ENCODE peak calls at places on chromosomes 5 and 9, in nine cellular contexts. One of them, this sample, is unnamed.

GRCh38 chr9:3473402-3473801 is 52.4 kb downstream of the RFX3 start:
- DNase-seq in uterus: no peak
- DNase-seq in transverse colon: no peak
- DNase-seq in spleen: no peak
- DNase-seq in GM12891: no peak
- DNase-seq in body of pancreas: no peak
- DNase-seq in ovary: no peak
- DNase-seq in prostate gland: no peak
- DNase-seq in endothelial cell of umbilical vein: peak; percentile 24
- DNase-seq in this sample: no peak

GRCh38 chr5:33238826-33239670 is 201.7 kb upstream of the TARS1 start:
- DNase-seq in endothelial cell of umbilical vein: peak; percentile 49
- DNase-seq in prostate gland: no peak
- DNase-seq in uterus: no peak
- DNase-seq in body of pancreas: no peak
- DNase-seq in spleen: no peak
- DNase-seq in GM12891: no peak
- DNase-seq in transverse colon: no peak
- DNase-seq in ovary: no peak
- DNase-seq in this sample: no peak

GRCh38 chr5:118233601-118234000 is 754.7 kb downstream of the DTWD2 start:
- DNase-seq in body of pancreas: no peak
- DNase-seq in prostate gland: no peak
- DNase-seq in GM12891: no peak
- DNase-seq in ovary: no peak
- DNase-seq in transverse colon: no peak
- DNase-seq in endothelial cell of umbilical vein: no peak
- DNase-seq in spleen: no peak
- DNase-seq in uterus: no peak
- DNase-seq in this sample: no peak

GRCh38 chr5:132237670-132238069 is 10.0 kb upstream of the P4HA2 start:
- DNase-seq in spleen: peak; percentile 2
- DNase-seq in GM12891: no peak
- DNase-seq in ovary: no peak
- DNase-seq in uterus: peak; percentile 5
- DNase-seq in endothelial cell of umbilical vein: no peak
- DNase-seq in body of pancreas: peak; percentile 6
- DNase-seq in prostate gland: no peak
- DNase-seq in transverse colon: peak; percentile 1
- DNase-seq in this sample: no peak

GRCh38 chr5:38827525-38827924 is 18.3 kb upstream of the OSMR start:
- DNase-seq in transverse colon: no peak
- DNase-seq in prostate gland: no peak
- DNase-seq in body of pancreas: no peak
- DNase-seq in endothelial cell of umbilical vein: no peak
- DNase-seq in ovary: no peak
- DNase-seq in GM12891: no peak
- DNase-seq in spleen: no peak
- DNase-seq in uterus: no peak
- DNase-seq in this sample: no peak

GRCh38 chr9:126609191-126609590 is 4.5 kb upstream of the LMX1B start:
- DNase-seq in spleen: no peak
- DNase-seq in GM12891: no peak
- DNase-seq in transverse colon: no peak
- DNase-seq in endothelial cell of umbilical vein: no peak
- DNase-seq in body of pancreas: no peak
- DNase-seq in ovary: no peak
- DNase-seq in prostate gland: no peak
- DNase-seq in uterus: no peak
- DNase-seq in this sample: no peak

GRCh38 chr9:135062254-135062653 is 25.2 kb upstream of the OLFM1 start:
- DNase-seq in transverse colon: no peak
- DNase-seq in spleen: peak; percentile 19
- DNase-seq in ovary: no peak
- DNase-seq in prostate gland: no peak
- DNase-seq in body of pancreas: no peak
- DNase-seq in endothelial cell of umbilical vein: no peak
- DNase-seq in uterus: no peak
- DNase-seq in GM12891: no peak
- DNase-seq in this sample: peak; percentile 40

GRCh38 chr9:126625329-126626116 is 11.8 kb downstream of the LMX1B start:
- DNase-seq in uterus: no peak
- DNase-seq in transverse colon: no peak
- DNase-seq in prostate gland: no peak
- DNase-seq in GM12891: no peak
- DNase-seq in spleen: no peak
- DNase-seq in body of pancreas: no peak
- DNase-seq in endothelial cell of umbilical vein: no peak
- DNase-seq in ovary: no peak
- DNase-seq in this sample: no peak

GRCh38 chr5:76084496-76085285 is 1.5 kb downstream of the SV2C start:
- DNase-seq in transverse colon: no peak
- DNase-seq in ovary: no peak
- DNase-seq in prostate gland: no peak
- DNase-seq in GM12891: no peak
- DNase-seq in body of pancreas: no peak
- DNase-seq in uterus: no peak
- DNase-seq in spleen: peak; percentile 62
- DNase-seq in endothelial cell of umbilical vein: no peak
- DNase-seq in this sample: no peak

GRCh38 chr5:157651623-157652376 is 438 bp downstream of the SOX30 start:
- DNase-seq in spleen: peak; percentile 96
- DNase-seq in GM12891: peak; percentile 64
- DNase-seq in ovary: peak; percentile 16
- DNase-seq in endothelial cell of umbilical vein: peak; percentile 46
- DNase-seq in transverse colon: peak; percentile 86
- DNase-seq in uterus: peak; percentile 20
- DNase-seq in prostate gland: peak; percentile 43
- DNase-seq in body of pancreas: peak; percentile 64
- DNase-seq in this sample: peak; percentile 84

GRCh38 chr5:150541397-150541675 is 33.4 kb downstream of the NDST1 start:
- DNase-seq in uterus: no peak
- DNase-seq in body of pancreas: no peak
- DNase-seq in GM12891: no peak
- DNase-seq in prostate gland: no peak
- DNase-seq in endothelial cell of umbilical vein: no peak
- DNase-seq in spleen: peak; percentile 38
- DNase-seq in transverse colon: no peak
- DNase-seq in ovary: no peak
- DNase-seq in this sample: no peak

GRCh38 chr5:115544371-115545064 is at the start of gene FEM1C:
- DNase-seq in endothelial cell of umbilical vein: peak; percentile 98
- DNase-seq in ovary: peak; percentile 96
- DNase-seq in GM12891: peak; percentile 82
- DNase-seq in body of pancreas: peak; percentile 98
- DNase-seq in uterus: peak; percentile 97
- DNase-seq in spleen: peak; percentile 100
- DNase-seq in prostate gland: peak; percentile 97
- DNase-seq in transverse colon: peak; percentile 98
- DNase-seq in this sample: peak; percentile 95
- TF ChIP-seq POLR2A in endothelial cell of umbilical vein: peak; percentile 92
- TF ChIP-seq POLR2A in ovary: peak; percentile 98
- TF ChIP-seq POLR2A in GM12891: peak; percentile 90
- TF ChIP-seq POLR2A in body of pancreas: peak; percentile 100
- TF ChIP-seq POLR2A in uterus: peak; percentile 100
- TF ChIP-seq POLR2A in spleen: peak; percentile 98
- TF ChIP-seq POLR2A in prostate gland: peak; percentile 100
- TF ChIP-seq POLR2A in transverse colon: peak; percentile 100
- TF ChIP-seq POLR2A in this sample: peak; percentile 97

GRCh38 chr9:74073897-74074296 is 423.2 kb upstream of the RORB start:
- DNase-seq in spleen: peak; percentile 68
- DNase-seq in transverse colon: no peak
- DNase-seq in prostate gland: no peak
- DNase-seq in ovary: no peak
- DNase-seq in uterus: no peak
- DNase-seq in endothelial cell of umbilical vein: no peak
- DNase-seq in GM12891: no peak
- DNase-seq in body of pancreas: no peak
- DNase-seq in this sample: no peak

GRCh38 chr9:74066128-74066527 is 431.0 kb upstream of the RORB start:
- DNase-seq in spleen: no peak
- DNase-seq in prostate gland: no peak
- DNase-seq in uterus: no peak
- DNase-seq in GM12891: no peak
- DNase-seq in body of pancreas: no peak
- DNase-seq in transverse colon: no peak
- DNase-seq in ovary: no peak
- DNase-seq in endothelial cell of umbilical vein: no peak
- DNase-seq in this sample: no peak

GRCh38 chr9:74066605-74067004 is 430.5 kb upstream of the RORB start:
- DNase-seq in ovary: no peak
- DNase-seq in prostate gland: no peak
- DNase-seq in endothelial cell of umbilical vein: no peak
- DNase-seq in transverse colon: no peak
- DNase-seq in GM12891: no peak
- DNase-seq in uterus: no peak
- DNase-seq in body of pancreas: no peak
- DNase-seq in spleen: no peak
- DNase-seq in this sample: no peak

GRCh38 chr9:74071502-74071901 is 425.6 kb upstream of the RORB start:
- DNase-seq in GM12891: no peak
- DNase-seq in ovary: no peak
- DNase-seq in endothelial cell of umbilical vein: no peak
- DNase-seq in prostate gland: no peak
- DNase-seq in transverse colon: no peak
- DNase-seq in body of pancreas: no peak
- DNase-seq in spleen: no peak
- DNase-seq in uterus: no peak
- DNase-seq in this sample: no peak
- TF ChIP-seq POLR2A in GM12891: no peak
- TF ChIP-seq POLR2A in ovary: no peak
- TF ChIP-seq POLR2A in endothelial cell of umbilical vein: no peak
- TF ChIP-seq POLR2A in prostate gland: no peak
- TF ChIP-seq POLR2A in transverse colon: no peak
- TF ChIP-seq POLR2A in body of pancreas: no peak
- TF ChIP-seq POLR2A in spleen: no peak
- TF ChIP-seq POLR2A in uterus: no peak
- TF ChIP-seq POLR2A in this sample: no peak

DNA sequence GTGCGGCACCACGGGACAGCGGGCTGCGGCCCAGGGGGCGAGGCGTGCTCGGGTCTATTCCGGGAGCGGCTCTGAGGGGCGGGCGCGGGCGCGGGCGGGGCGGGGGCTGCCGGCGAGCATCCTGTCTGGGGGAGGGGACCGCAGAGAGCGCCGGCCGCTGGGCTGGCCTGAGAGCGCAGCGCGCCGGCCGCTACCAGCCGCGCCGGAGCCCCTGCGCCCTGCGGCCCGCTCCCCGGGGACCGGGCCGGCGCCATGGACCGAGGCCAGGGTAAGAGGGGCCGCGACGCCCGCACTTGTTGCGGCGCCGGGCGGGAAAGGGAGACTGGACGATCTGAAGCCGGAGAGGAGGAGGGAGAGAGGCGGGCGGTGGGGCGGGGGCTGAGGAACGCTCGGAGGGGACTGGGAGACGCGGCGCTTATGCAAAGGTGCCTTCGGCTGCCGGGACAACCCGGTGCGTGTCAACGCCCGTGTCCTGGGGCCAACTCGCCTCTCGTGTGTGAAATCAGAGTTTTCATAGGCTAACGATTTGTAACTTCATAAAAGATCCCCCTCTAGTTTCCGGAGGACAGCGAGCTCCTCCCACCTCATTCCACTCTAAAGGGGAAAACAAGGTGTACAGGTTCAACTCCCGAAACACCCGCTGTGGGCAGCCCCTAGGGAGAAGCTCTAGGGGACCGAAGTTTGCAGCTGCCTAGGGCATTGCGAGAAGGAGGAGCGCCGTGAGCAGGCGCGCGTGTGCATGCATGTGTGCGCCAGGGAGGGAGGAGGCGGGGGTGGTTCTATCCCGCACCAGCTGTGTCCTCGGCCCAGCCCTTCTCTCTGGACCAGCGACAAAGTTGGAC is at the start of gene AFAP1L1:
- DNase-seq in uterus: peak; percentile 63
- DNase-seq in ovary: peak; percentile 45
- DNase-seq in GM12891: no peak
- DNase-seq in transverse colon: peak; percentile 48
- DNase-seq in endothelial cell of umbilical vein: peak; percentile 67
- DNase-seq in body of pancreas: peak; percentile 44
- DNase-seq in spleen: peak; percentile 80
- DNase-seq in prostate gland: peak; percentile 29
- DNase-seq in this sample: peak; percentile 95
- TF ChIP-seq POLR2A in uterus: peak; percentile 16
- TF ChIP-seq POLR2A in ovary: no peak
- TF ChIP-seq POLR2A in GM12891: no peak
- TF ChIP-seq POLR2A in transverse colon: no peak
- TF ChIP-seq POLR2A in endothelial cell of umbilical vein: peak; percentile 63
- TF ChIP-seq POLR2A in body of pancreas: no peak
- TF ChIP-seq POLR2A in spleen: no peak
- TF ChIP-seq POLR2A in prostate gland: peak; percentile 12
- TF ChIP-seq POLR2A in this sample: no peak

DNA sequence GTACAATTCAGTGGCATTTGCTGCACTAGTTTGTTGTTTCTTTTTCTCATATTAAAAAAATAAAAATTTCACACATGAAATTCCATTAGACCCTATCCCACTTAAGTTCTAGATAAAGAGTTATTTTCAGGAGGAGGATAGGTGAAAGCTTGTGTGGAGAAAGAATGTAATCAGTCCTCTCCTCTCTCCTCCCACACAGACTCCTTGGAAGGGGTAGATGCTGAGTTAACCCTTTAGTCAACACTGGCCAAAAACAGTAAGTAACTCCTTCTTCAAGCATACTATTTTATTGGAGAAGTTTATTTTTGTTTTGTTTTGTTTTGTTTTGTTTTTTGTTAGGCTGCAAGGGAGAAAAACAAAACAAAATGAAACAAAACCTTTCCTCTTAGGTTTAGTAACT is 30.6 kb upstream of the LMNB1 start:
- DNase-seq in transverse colon: no peak
- DNase-seq in prostate gland: no peak
- DNase-seq in body of pancreas: no peak
- DNase-seq in spleen: no peak
- DNase-seq in endothelial cell of umbilical vein: no peak
- DNase-seq in ovary: no peak
- DNase-seq in uterus: no peak
- DNase-seq in GM12891: no peak
- DNase-seq in this sample: no peak
- TF ChIP-seq POLR2A in transverse colon: no peak
- TF ChIP-seq POLR2A in prostate gland: no peak
- TF ChIP-seq POLR2A in body of pancreas: no peak
- TF ChIP-seq POLR2A in spleen: no peak
- TF ChIP-seq POLR2A in endothelial cell of umbilical vein: no peak
- TF ChIP-seq POLR2A in ovary: no peak
- TF ChIP-seq POLR2A in uterus: no peak
- TF ChIP-seq POLR2A in GM12891: no peak
- TF ChIP-seq POLR2A in this sample: no peak

DNA sequence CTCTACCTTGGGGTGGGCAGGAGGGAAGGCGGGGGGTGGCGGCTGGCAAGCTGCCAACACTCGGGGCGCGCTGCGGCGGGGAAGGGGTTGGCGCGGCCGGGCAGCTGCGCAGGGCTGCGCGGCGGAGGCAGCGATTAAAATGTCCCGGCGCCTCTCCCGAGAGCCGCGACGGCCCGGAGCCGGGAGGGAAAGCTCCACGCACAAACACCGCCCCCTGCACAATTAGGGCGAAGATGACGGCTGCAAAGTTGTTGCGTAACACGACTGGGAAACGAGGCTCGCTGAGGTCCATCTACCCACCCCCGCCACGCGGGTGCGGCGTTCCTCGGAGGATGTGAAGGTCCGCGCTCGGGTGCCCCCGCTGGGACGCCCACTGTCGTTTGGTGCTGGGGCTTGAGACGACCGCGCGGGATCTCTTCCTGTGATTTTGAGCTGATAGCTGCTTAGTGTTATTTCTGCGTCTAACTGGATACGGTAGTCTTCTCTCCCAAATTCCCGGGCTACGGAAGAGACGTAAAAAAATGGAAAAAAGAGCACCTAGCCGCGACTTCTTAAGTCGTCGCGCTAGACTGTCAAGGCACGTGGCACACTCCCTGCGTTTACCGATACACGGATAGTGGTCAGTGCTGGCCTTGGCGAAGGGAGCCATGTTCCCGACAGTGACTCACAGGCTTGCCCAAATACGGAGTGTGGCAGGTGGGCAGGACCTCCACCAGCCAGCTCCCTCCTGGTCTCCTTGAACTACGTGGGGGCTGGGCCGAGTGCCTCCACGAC is 958 bp upstream of the NFIL3 start:
- DNase-seq in body of pancreas: peak; percentile 82
- DNase-seq in GM12891: no peak
- DNase-seq in transverse colon: peak; percentile 87
- DNase-seq in uterus: peak; percentile 94
- DNase-seq in spleen: peak; percentile 95
- DNase-seq in endothelial cell of umbilical vein: peak; percentile 60
- DNase-seq in prostate gland: peak; percentile 83
- DNase-seq in ovary: peak; percentile 95
- DNase-seq in this sample: peak; percentile 88
- TF ChIP-seq POLR2A in body of pancreas: peak; percentile 64
- TF ChIP-seq POLR2A in GM12891: no peak
- TF ChIP-seq POLR2A in transverse colon: peak; percentile 55
- TF ChIP-seq POLR2A in uterus: peak; percentile 55
- TF ChIP-seq POLR2A in spleen: peak; percentile 41
- TF ChIP-seq POLR2A in endothelial cell of umbilical vein: no peak
- TF ChIP-seq POLR2A in prostate gland: peak; percentile 38
- TF ChIP-seq POLR2A in ovary: peak; percentile 76
- TF ChIP-seq POLR2A in this sample: no peak